ENCODE peak calls at places on chromosomes 16 and 17, in four cellular contexts. One of them, this sample, is unnamed.
A peak's percentile ranks its signal among the peaks of the same experiment; 100 is the strongest.

GRCh38 chr17:43679401-43679800 is 17.7 kb upstream of the MEOX1 start:
- DNase-seq in AG20443: no peak
- DNase-seq in kidney tubule cell: no peak
- DNase-seq in left ventricle myocardium superior: no peak
- DNase-seq in this sample: no peak

GRCh38 chr16:47079883-47080282 is 63.9 kb downstream of the NETO2 start:
- DNase-seq in AG20443: no peak
- DNase-seq in kidney tubule cell: no peak
- DNase-seq in left ventricle myocardium superior: no peak
- DNase-seq in this sample: no peak

GRCh38 chr16:57335361-57335760 is 23.2 kb upstream of the CCL22 start:
- DNase-seq in AG20443: no peak
- DNase-seq in kidney tubule cell: no peak
- DNase-seq in left ventricle myocardium superior: no peak
- DNase-seq in this sample: no peak

GRCh38 chr17:80770881-80771611 is 220.6 kb upstream of the CHMP6 start:
- DNase-seq in AG20443: no peak
- DNase-seq in kidney tubule cell: no peak
- DNase-seq in left ventricle myocardium superior: no peak
- DNase-seq in this sample: no peak

GRCh38 chr17:75345514-75346167 is 56.4 kb upstream of the SLC25A19 start:
- DNase-seq in AG20443: no peak
- DNase-seq in kidney tubule cell: no peak
- DNase-seq in left ventricle myocardium superior: no peak
- DNase-seq in this sample: no peak

GRCh38 chr17:51152766-51153209 is 571 bp upstream of the NME1 start:
- DNase-seq in AG20443: peak; percentile 26
- DNase-seq in kidney tubule cell: no peak
- DNase-seq in left ventricle myocardium superior: no peak
- DNase-seq in this sample: peak; percentile 20

GRCh38 chr17:72342582-72343527 is 222.0 kb downstream of the SOX9 start:
- DNase-seq in AG20443: peak; percentile 29
- DNase-seq in kidney tubule cell: peak; percentile 92
- DNase-seq in left ventricle myocardium superior: peak; percentile 53
- DNase-seq in this sample: no peak

GRCh38 chr16:10934325-10935107 is 7.8 kb downstream of the DEXI start:
- DNase-seq in AG20443: no peak
- DNase-seq in kidney tubule cell: no peak
- DNase-seq in left ventricle myocardium superior: no peak
- DNase-seq in this sample: no peak

GRCh38 chr16:47774661-47775060 is 313.5 kb downstream of the PHKB start:
- DNase-seq in AG20443: no peak
- DNase-seq in kidney tubule cell: no peak
- DNase-seq in left ventricle myocardium superior: no peak
- DNase-seq in this sample: peak; percentile 52

GRCh38 chr17:80424878-80425765 is 10.2 kb downstream of the ENDOV start:
- DNase-seq in AG20443: no peak
- DNase-seq in kidney tubule cell: no peak
- DNase-seq in left ventricle myocardium superior: no peak
- DNase-seq in this sample: no peak

GRCh38 chr17:31226373-31226772 is 70.7 kb downstream of the OMG start:
- DNase-seq in AG20443: no peak
- DNase-seq in kidney tubule cell: no peak
- DNase-seq in left ventricle myocardium superior: no peak
- DNase-seq in this sample: no peak

GRCh38 chr16:28580726-28581315 is 16.0 kb downstream of the SULT1A2 start:
- DNase-seq in AG20443: no peak
- DNase-seq in kidney tubule cell: no peak
- DNase-seq in left ventricle myocardium superior: no peak
- DNase-seq in this sample: no peak

GRCh38 chr17:48223945-48224344 is 116.4 kb downstream of the SNX11 start:
- DNase-seq in AG20443: no peak
- DNase-seq in kidney tubule cell: no peak
- DNase-seq in left ventricle myocardium superior: no peak
- DNase-seq in this sample: no peak

GRCh38 chr16:9015489-9015888 is 51.8 kb upstream of the USP7 start:
- DNase-seq in AG20443: no peak
- DNase-seq in kidney tubule cell: no peak
- DNase-seq in left ventricle myocardium superior: no peak
- DNase-seq in this sample: no peak

GRCh38 chr17:9900744-9901143 is 4.3 kb downstream of the RCVRN start:
- DNase-seq in AG20443: peak; percentile 86
- DNase-seq in kidney tubule cell: peak; percentile 81
- DNase-seq in left ventricle myocardium superior: no peak
- DNase-seq in this sample: peak; percentile 75

GRCh38 chr17:48307814-48308411 is 122.1 kb downstream of the SKAP1 start:
- DNase-seq in AG20443: peak; percentile 63
- DNase-seq in kidney tubule cell: peak; percentile 70
- DNase-seq in left ventricle myocardium superior: peak; percentile 28
- DNase-seq in this sample: peak; percentile 55

GRCh38 chr17:55219939-55220338 is 44.8 kb upstream of the HLF start:
- DNase-seq in AG20443: no peak
- DNase-seq in kidney tubule cell: no peak
- DNase-seq in left ventricle myocardium superior: no peak
- DNase-seq in this sample: no peak

GRCh38 chr16:53789159-53789558 is 85.2 kb downstream of the FTO start:
- DNase-seq in AG20443: peak; percentile 72
- DNase-seq in kidney tubule cell: peak; percentile 78
- DNase-seq in left ventricle myocardium superior: no peak
- DNase-seq in this sample: peak; percentile 66

GRCh38 chr17:82917656-82918345 is 78.0 kb upstream of the ZNF750 start:
- DNase-seq in AG20443: peak; percentile 52
- DNase-seq in kidney tubule cell: no peak
- DNase-seq in left ventricle myocardium superior: no peak
- DNase-seq in this sample: no peak

GRCh38 chr17:76034433-76035185 is 7.5 kb upstream of the EVPL start:
- DNase-seq in AG20443: no peak
- DNase-seq in kidney tubule cell: no peak
- DNase-seq in left ventricle myocardium superior: peak; percentile 10
- DNase-seq in this sample: no peak

GRCh38 chr17:40329981-40330794 is 21.2 kb downstream of the RARA start:
- DNase-seq in AG20443: no peak
- DNase-seq in kidney tubule cell: no peak
- DNase-seq in left ventricle myocardium superior: peak; percentile 92
- DNase-seq in this sample: no peak

GRCh38 chr17:78962345-78962983 is 17.3 kb downstream of the LGALS3BP start:
- DNase-seq in AG20443: peak; percentile 44
- DNase-seq in kidney tubule cell: peak; percentile 64
- DNase-seq in left ventricle myocardium superior: no peak
- DNase-seq in this sample: peak; percentile 80

GRCh38 chr17:45155483-45155882 is 6.2 kb upstream of the HEXIM2 start:
- DNase-seq in AG20443: no peak
- DNase-seq in kidney tubule cell: no peak
- DNase-seq in left ventricle myocardium superior: no peak
- DNase-seq in this sample: no peak

GRCh38 chr17:66627985-66628384 is 206.9 kb upstream of the CACNG5 start:
- DNase-seq in AG20443: peak; percentile 51
- DNase-seq in kidney tubule cell: no peak
- DNase-seq in left ventricle myocardium superior: no peak
- DNase-seq in this sample: no peak

GRCh38 chr16:20383106-20384029 is 21.2 kb downstream of the PDILT start:
- DNase-seq in AG20443: peak; percentile 78
- DNase-seq in kidney tubule cell: peak; percentile 78
- DNase-seq in left ventricle myocardium superior: no peak
- DNase-seq in this sample: peak; percentile 47

GRCh38 chr17:73476890-73477350 is 165.1 kb upstream of the CDC42EP4 start:
- DNase-seq in AG20443: no peak
- DNase-seq in kidney tubule cell: no peak
- DNase-seq in left ventricle myocardium superior: peak; percentile 73
- DNase-seq in this sample: no peak

GRCh38 chr16:22353188-22353919 is 21.1 kb downstream of the CDR2 start:
- DNase-seq in AG20443: peak; percentile 64
- DNase-seq in kidney tubule cell: peak; percentile 95
- DNase-seq in left ventricle myocardium superior: no peak
- DNase-seq in this sample: peak; percentile 79

GRCh38 chr17:64174686-64175456 is 44.9 kb upstream of the ERN1 start:
- DNase-seq in AG20443: peak; percentile 60
- DNase-seq in kidney tubule cell: peak; percentile 70
- DNase-seq in left ventricle myocardium superior: no peak
- DNase-seq in this sample: peak; percentile 95

GRCh38 chr17:5585814-5586558 is 1.7 kb upstream of the NLRP1 start:
- DNase-seq in AG20443: peak; percentile 6
- DNase-seq in kidney tubule cell: peak; percentile 95
- DNase-seq in left ventricle myocardium superior: no peak
- DNase-seq in this sample: peak; percentile 45

GRCh38 chr17:67514998-67515397 is 137.9 kb downstream of the PITPNC1 start:
- DNase-seq in AG20443: no peak
- DNase-seq in kidney tubule cell: peak; percentile 37
- DNase-seq in left ventricle myocardium superior: no peak
- DNase-seq in this sample: no peak

GRCh38 chr17:7221281-7222092 is 1.7 kb downstream of the ACADVL start:
- DNase-seq in AG20443: no peak
- DNase-seq in kidney tubule cell: no peak
- DNase-seq in left ventricle myocardium superior: no peak
- DNase-seq in this sample: no peak

GRCh38 chr16:88539652-88540345 is 30.4 kb upstream of the ZC3H18 start:
- DNase-seq in AG20443: no peak
- DNase-seq in kidney tubule cell: no peak
- DNase-seq in left ventricle myocardium superior: no peak
- DNase-seq in this sample: no peak

GRCh38 chr16:30741461-30741914 is 6.7 kb upstream of the PHKG2 start:
- DNase-seq in AG20443: peak; percentile 82
- DNase-seq in kidney tubule cell: peak; percentile 98
- DNase-seq in left ventricle myocardium superior: no peak
- DNase-seq in this sample: peak; percentile 79

GRCh38 chr16:68652659-68653058 is 7.5 kb downstream of the CDH3 start:
- DNase-seq in AG20443: no peak
- DNase-seq in kidney tubule cell: no peak
- DNase-seq in left ventricle myocardium superior: no peak
- DNase-seq in this sample: no peak

GRCh38 chr17:38663125-38663751 is 11.5 kb downstream of the EPOP start:
- DNase-seq in AG20443: peak; percentile 78
- DNase-seq in kidney tubule cell: peak; percentile 74
- DNase-seq in left ventricle myocardium superior: peak; percentile 70
- DNase-seq in this sample: peak; percentile 15

GRCh38 chr17:77840156-77840555 is 118.3 kb upstream of the TNRC6C start:
- DNase-seq in AG20443: no peak
- DNase-seq in kidney tubule cell: no peak
- DNase-seq in left ventricle myocardium superior: peak; percentile 62
- DNase-seq in this sample: no peak

GRCh38 chr17:80082403-80083135 is 18.8 kb upstream of the GAA start:
- DNase-seq in AG20443: peak; percentile 85
- DNase-seq in kidney tubule cell: peak; percentile 69
- DNase-seq in left ventricle myocardium superior: peak; percentile 55
- DNase-seq in this sample: peak; percentile 63

GRCh38 chr17:32519769-32520701 is 33.2 kb downstream of the CDK5R1 start:
- DNase-seq in AG20443: peak; percentile 62
- DNase-seq in kidney tubule cell: peak; percentile 74
- DNase-seq in left ventricle myocardium superior: no peak
- DNase-seq in this sample: peak; percentile 66

This sample was measured in RPMI7951.